ENCODE peak calls at places on chromosomes 3 and 15, in four cellular contexts. Y, K, I and V are unnamed samples.

GRCh38 chr3:127371846-127372245 is 84.0 kb upstream of the PRR20G start:
- DNase-seq in Y (no peak), K (no peak), I (no peak), V (no peak)

GRCh38 chr15:75214293-75215096 is 12.8 kb downstream of the C15orf39 start:
- DNase-seq in Y (no peak), K (no peak), I (no peak), V (no peak)

GRCh38 chr15:74540135-74540760 is 772 bp upstream of the ARID3B start:
- DNase-seq in Y (no peak), K (no peak), I (no peak), V (no peak)

GRCh38 chr15:77784361-77785292 is 151.9 kb upstream of the LINGO1 start:
- DNase-seq in Y (no peak), K (no peak), I (no peak), V (no peak)

GRCh38 chr3:45273681-45274515 is 47.8 kb upstream of the TMEM158 start:
- DNase-seq in Y (no peak), K (no peak), I (no peak), V (peak)

GRCh38 chr3:73955671-73956070 is 330.9 kb upstream of the PDZRN3 start:
- DNase-seq in Y (no peak), K (no peak), I (no peak), V (no peak)

GRCh38 chr3:188209740-188210139 is 55.8 kb downstream of the LPP start:
- DNase-seq in Y (no peak), K (no peak), I (no peak), V (no peak)

GRCh38 chr15:42608110-42608531 is 32.7 kb downstream of the STARD9 start:
- DNase-seq in Y (no peak), K (peak), I (no peak), V (no peak)

GRCh38 chr15:56244237-56244810 is 645 bp upstream of the RFX7 start:
- DNase-seq in Y (peak), K (peak), I (peak), V (peak)

GRCh38 chr15:84022516-84022915 is 213.1 kb upstream of the GOLGA6L4 start:
- DNase-seq in Y (no peak), K (no peak), I (no peak), V (no peak)

GRCh38 chr3:99645277-99646106 is 7.1 kb downstream of the COL8A1 start:
- DNase-seq in Y (no peak), K (no peak), I (no peak), V (no peak)

GRCh38 chr3:164418426-164418825 is 659.9 kb downstream of the SI start:
- DNase-seq in Y (no peak), K (no peak), I (no peak), V (peak)

GRCh38 chr3:55207744-55208143 is 279.4 kb downstream of the WNT5A start:
- DNase-seq in Y (no peak), K (no peak), I (no peak), V (no peak)

GRCh38 chr3:170734737-170735070 is 135.3 kb downstream of the RPL22L1 start:
- DNase-seq in Y (no peak), K (no peak), I (no peak), V (no peak)

GRCh38 chr15:31333119-31333518 is 6.5 kb downstream of the KLF13 start:
- DNase-seq in Y (no peak), K (no peak), I (no peak), V (no peak)

GRCh38 chr15:74203914-74204431 is 1.4 kb upstream of the STRA6 start:
- DNase-seq in Y (peak), K (no peak), I (peak), V (peak)

GRCh38 chr3:22349445-22349844 is 598.4 kb upstream of the ZNF385D start:
- DNase-seq in Y (no peak), K (no peak), I (no peak), V (no peak)

GRCh38 chr15:85766007-85766831 is 28.5 kb downstream of the KLHL25 start:
- DNase-seq in Y (no peak), K (no peak), I (no peak), V (no peak)

GRCh38 chr3:124685481-124685880 is 44.8 kb upstream of the UMPS start:
- DNase-seq in Y (no peak), K (no peak), I (no peak), V (no peak)

GRCh38 chr3:139327231-139327630 is 16.6 kb upstream of the MRPS22 start:
- DNase-seq in Y (no peak), K (no peak), I (no peak), V (no peak)

GRCh38 chr3:16069149-16069922 is 105.1 kb upstream of the GALNT15 start:
- DNase-seq in Y (no peak), K (no peak), I (no peak), V (no peak)

GRCh38 chr3:150409125-150409526 is 1.0 kb downstream of the TSC22D2 start:
- DNase-seq in Y (peak), K (no peak), I (no peak), V (no peak)

GRCh38 chr3:157126365-157126764 is 33.6 kb downstream of the CCNL1 start:
- DNase-seq in Y (no peak), K (no peak), I (no peak), V (no peak)

GRCh38 chr15:64099379-64099778 is 3.6 kb downstream of the SNX1 start:
- DNase-seq in Y (no peak), K (no peak), I (no peak), V (no peak)

GRCh38 chr3:113736548-113737089 is 9.4 kb downstream of the NAA50 start:
- DNase-seq in Y (peak), K (peak), I (no peak), V (no peak)

GRCh38 chr3:129795596-129795995 is 97.9 kb downstream of the TMCC1 start:
- DNase-seq in Y (no peak), K (no peak), I (no peak), V (no peak)

GRCh38 chr3:88307666-88308065 is 157.9 kb downstream of the C3orf38 start:
- DNase-seq in Y (no peak), K (no peak), I (no peak), V (no peak)

GRCh38 chr15:43434436-43434835 is 58.5 kb downstream of the TP53BP1 start:
- DNase-seq in Y (no peak), K (no peak), I (no peak), V (no peak)

GRCh38 chr3:24174637-24175036 is 229.6 kb downstream of the NR1D2 start:
- DNase-seq in Y (no peak), K (no peak), I (no peak), V (no peak)

GRCh38 chr3:24640330-24640877 is 145.8 kb upstream of the THRB start:
- DNase-seq in Y (no peak), K (no peak), I (no peak), V (no peak)

GRCh38 chr3:197913981-197914380 is 36.0 kb upstream of the RPL35A start:
- DNase-seq in Y (no peak), K (no peak), I (no peak), V (no peak)

GRCh38 chr3:99954914-99955644 is 137.4 kb downstream of the CMSS1 start:
- DNase-seq in Y (no peak), K (no peak), I (no peak), V (no peak)

GRCh38 chr15:84901540-84901939 is 17.1 kb downstream of the SLC28A1 start:
- DNase-seq in Y (no peak), K (no peak), I (no peak), V (no peak)

GRCh38 chr15:57570994-57571393 is 20.7 kb upstream of the MYZAP start:
- DNase-seq in Y (no peak), K (no peak), I (no peak), V (no peak)